ENCODE peak calls at places on chromosomes 3 and 15, in four cellular contexts. A, T, N and U are unnamed samples.

GRCh38 chr3:66140763-66141372 is 79.9 kb upstream of the SLC25A26 start:
- DNase-seq in N (no peak), T (no peak), A (no peak), U (no peak)

GRCh38 chr15:69504352-69505040 is 51.9 kb downstream of the RPLP1 start:
- DNase-seq in T (no peak), A (no peak), N (no peak), U (no peak)

GRCh38 chr3:74469151-74469550 is 145.3 kb downstream of the CNTN3 start:
- DNase-seq in N (no peak), T (no peak), A (no peak), U (no peak)

GRCh38 chr3:122919291-122919610 is 108.3 kb downstream of the SEMA5B start:
- DNase-seq in T (peak), N (no peak), A (no peak), U (no peak)

GRCh38 chr3:73955671-73956070 is 330.9 kb upstream of the PDZRN3 start:
- DNase-seq in N (no peak), A (no peak), T (no peak), U (no peak)

GRCh38 chr3:113776564-113776963 is 29.7 kb downstream of the ATP6V1A start:
- DNase-seq in T (no peak), A (no peak), N (no peak), U (no peak)

GRCh38 chr3:153158961-153159735 is 2.9 kb upstream of the RAP2B start:
- DNase-seq in A (no peak), N (no peak), T (no peak), U (no peak)

GRCh38 chr3:42736081-42736480 is 33.5 kb upstream of the HHATL start:
- DNase-seq in T (no peak), N (peak), A (no peak), U (peak)

GRCh38 chr3:170418422-170419300 is at the start of gene CLDN11:
- DNase-seq in A (no peak), T (no peak), N (no peak), U (no peak)

GRCh38 chr3:35537265-35537664 is 102.1 kb upstream of the ARPP21 start:
- DNase-seq in A (no peak), N (no peak), T (no peak), U (no peak)

GRCh38 chr15:31438601-31439265 is 112.1 kb downstream of the KLF13 start:
- DNase-seq in A (no peak), T (no peak), N (no peak), U (no peak)

GRCh38 chr3:139534444-139534812 is 5.1 kb downstream of the RBP1 start:
- DNase-seq in A (no peak), N (no peak), T (no peak), U (no peak)

GRCh38 chr3:165128544-165128943 is 50.2 kb upstream of the SI start:
- DNase-seq in N (no peak), T (no peak), A (no peak), U (no peak)

GRCh38 chr3:187721055-187721454 is 18.7 kb upstream of the RTP2 start:
- DNase-seq in A (no peak), T (no peak), N (no peak), U (no peak)

GRCh38 chr3:55880357-55880756 is 393.3 kb upstream of the WNT5A start:
- DNase-seq in A (no peak), T (no peak), N (no peak), U (no peak)

GRCh38 chr15:25710184-25710583 is 152.9 kb downstream of the ATP10A start:
- DNase-seq in T (peak), A (no peak), N (peak), U (no peak)

GRCh38 chr3:124559650-124560405 is 170.4 kb upstream of the UMPS start:
- DNase-seq in N (peak), T (no peak), A (peak), U (no peak)

GRCh38 chr3:77296527-77296926 is 256.6 kb downstream of the ROBO2 start:
- DNase-seq in N (no peak), T (no peak), A (no peak), U (no peak)

GRCh38 chr15:25182736-25183445 is 228.1 kb downstream of the SNRPN start:
- DNase-seq in A (peak), N (peak), T (peak), U (peak)

GRCh38 chr15:85443593-85444328 is 63.4 kb downstream of the AKAP13 start:
- DNase-seq in T (no peak), N (no peak), A (no peak), U (no peak)

GRCh38 chr3:50267280-50267913 is 1.6 kb upstream of the SEMA3B start:
- DNase-seq in T (peak), N (no peak), A (peak), U (no peak)